ENCODE peak calls at places on chromosomes 5 and 9, in four cellular contexts. C, Z, L and Q are unnamed samples.

GRCh38 chr5:3943803-3944202 is 348.2 kb downstream of the IRX1 start:
- DNase-seq in C (no peak), L (no peak), Z (no peak), Q (no peak)

GRCh38 chr9:106932178-106932577 is 69.2 kb downstream of the ZNF462 start:
- DNase-seq in C (no peak), L (no peak), Z (no peak), Q (no peak)

GRCh38 chr5:52491071-52491828 is 296.5 kb upstream of the ITGA1 start:
- DNase-seq in Z (no peak), L (no peak), C (no peak), Q (no peak)

GRCh38 chr5:81751836-81752643 is 1.1 kb upstream of the SSBP2 start:
- DNase-seq in L (no peak), Z (no peak), C (peak), Q (peak)

GRCh38 chr5:111158105-111158744 is 66.0 kb upstream of the CAMK4 start:
- DNase-seq in C (peak), Z (peak), L (peak), Q (peak)

GRCh38 chr5:172694541-172694940 is 53.5 kb downstream of the NEURL1B start:
- DNase-seq in Z (no peak), L (no peak), C (no peak), Q (no peak)

GRCh38 chr5:148179234-148179824 is 11.0 kb downstream of the SPINK14 start:
- DNase-seq in Z (peak), L (peak), C (no peak), Q (peak)

GRCh38 chr5:162209005-162209605 is 141.5 kb downstream of the GABRG2 start:
- DNase-seq in Z (no peak), L (peak), C (peak), Q (peak)

GRCh38 chr5:116562669-116563068 is 12.0 kb downstream of the SEMA6A start:
- DNase-seq in C (no peak), L (no peak), Z (no peak), Q (no peak)

GRCh38 chr9:8429157-8429556 is 629.6 kb upstream of the DMAC1 start:
- DNase-seq in L (no peak), Z (no peak), C (no peak), Q (no peak)

GRCh38 chr5:150783422-150783928 is 4.9 kb downstream of the SMIM3 start:
- DNase-seq in Z (peak), L (peak), C (peak), Q (no peak)

GRCh38 chr9:7315746-7316457 is 483.7 kb downstream of the DMAC1 start:
- DNase-seq in Z (peak), L (no peak), C (no peak), Q (no peak)

GRCh38 chr5:18745988-18746615 is 1111.8 kb downstream of the TAF11L14 start:
- DNase-seq in C (no peak), Z (no peak), L (peak), Q (no peak)

GRCh38 chr9:40914772-40915659 is 213.5 kb downstream of the FOXD4L6 start:
- DNase-seq in C (peak), Z (no peak), L (no peak), Q (no peak)

GRCh38 chr5:169106906-169107305 is 194.0 kb downstream of the SLIT3 start:
- DNase-seq in L (no peak), Z (no peak), C (no peak), Q (no peak)

GRCh38 chr5:72245517-72246238 is 74.4 kb downstream of the MRPS27 start:
- DNase-seq in L (no peak), C (no peak), Z (no peak), Q (no peak)

GRCh38 chr9:78316151-78316892 is 19.4 kb downstream of the PSAT1 start:
- DNase-seq in L (no peak), C (no peak), Z (no peak), Q (no peak)

GRCh38 chr5:132099073-132099748 is 25.6 kb downstream of the CSF2 start:
- DNase-seq in Z (no peak), C (no peak), L (no peak), Q (no peak)

DNA sequence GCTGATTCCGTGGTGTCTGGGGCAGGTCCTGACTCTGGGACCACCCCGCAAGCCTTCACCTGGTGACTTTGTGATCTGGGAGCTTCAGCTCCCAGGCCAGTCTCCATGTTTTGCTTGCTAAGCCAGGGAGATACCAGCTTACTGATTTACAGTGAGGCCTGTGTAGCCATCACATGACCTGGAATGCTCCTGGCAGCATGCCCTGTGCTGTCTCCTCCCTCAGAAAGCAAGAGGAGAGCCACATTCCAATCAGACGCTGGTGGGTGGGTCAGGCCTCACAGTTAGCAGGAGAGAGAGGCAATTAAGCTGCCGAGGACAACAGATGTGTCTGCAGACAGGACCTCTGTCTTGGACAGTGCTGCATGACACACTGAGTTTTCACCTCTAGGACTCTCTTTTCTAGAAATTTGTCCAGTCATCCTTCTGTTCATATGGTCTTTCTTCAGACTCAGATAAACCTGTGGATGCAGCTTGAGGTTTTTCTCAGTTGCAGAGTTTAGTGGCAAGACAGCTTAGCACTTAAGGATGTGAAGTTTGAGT is 24.4 kb upstream of the GRPEL2 start:
- DNase-seq in C (peak), Z (peak), L (peak), Q (peak)
- H3K18ac ChIP-seq in C (no peak), Z (peak), L (no peak), Q (peak)

DNA sequence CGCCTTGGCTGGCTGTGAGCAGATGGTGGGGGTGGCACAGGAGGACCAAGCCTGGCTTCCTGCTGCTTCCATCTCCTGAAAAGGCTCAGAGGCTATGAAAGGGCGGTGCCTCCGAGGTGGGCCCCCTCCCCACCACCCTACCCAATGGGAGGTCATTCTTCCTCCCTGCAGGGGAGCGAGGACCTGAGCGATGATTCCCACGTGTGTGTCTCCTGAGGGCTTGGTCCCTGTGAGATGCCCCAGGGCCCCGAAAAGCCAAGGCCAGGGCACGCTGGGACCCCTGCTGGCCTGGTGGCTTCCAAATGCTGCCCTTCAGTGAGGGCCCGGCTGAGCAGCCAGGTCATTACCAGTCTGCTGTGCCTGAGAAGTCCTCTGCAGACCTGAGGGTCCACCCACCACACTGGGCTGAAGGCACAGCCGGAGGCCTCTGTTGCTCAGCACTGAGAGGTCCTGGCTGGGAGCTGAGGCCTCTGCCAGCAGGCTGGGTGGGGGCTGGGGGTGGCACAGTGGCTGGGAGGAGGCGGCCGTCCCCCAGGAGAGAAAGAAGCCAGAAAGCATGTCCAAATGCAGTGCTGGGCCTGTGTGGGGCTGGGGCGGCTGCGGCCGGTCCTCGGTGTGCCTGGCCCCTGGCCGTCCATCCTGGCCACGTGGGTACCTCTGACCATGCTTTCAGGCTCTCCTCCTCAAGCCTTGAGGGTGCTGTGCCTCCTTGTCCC is 14.0 kb upstream of the SLC6A19 start:
- DNase-seq in C (no peak), Z (no peak), L (no peak), Q (no peak)
- H4K91ac ChIP-seq in C (no peak), Z (no peak), L (no peak), Q (no peak)

GRCh38 chr5:142568271-142568995 is 117.5 kb downstream of the FGF1 start:
- DNase-seq in L (no peak), C (no peak), Z (peak), Q (no peak)
- H3K4ac ChIP-seq in L (no peak), C (no peak), Z (peak), Q (no peak)

GRCh38 chr9:92059669-92060068 is 55.5 kb downstream of the SPTLC1 start:
- DNase-seq in L (no peak), Z (no peak), C (no peak), Q (no peak)
- H3K18ac ChIP-seq in L (no peak), Z (no peak), C (no peak), Q (peak)

GRCh38 chr9:123972618-123973017 is 39.0 kb upstream of the LHX2 start:
- DNase-seq in L (no peak), C (no peak), Z (no peak), Q (no peak)
- H4K91ac ChIP-seq in L (no peak), C (no peak), Z (no peak), Q (no peak)

GRCh38 chr5:16418471-16418922 is 47.1 kb downstream of the ZNF622 start:
- DNase-seq in Z (no peak), C (no peak), L (no peak), Q (no peak)
- H3K4ac ChIP-seq in Z (no peak), C (no peak), L (no peak), Q (no peak)

GRCh38 chr5:135041145-135041587 is 7.1 kb upstream of the PITX1 start:
- DNase-seq in L (no peak), C (no peak), Z (no peak), Q (no peak)
- H3K18ac ChIP-seq in L (no peak), C (no peak), Z (no peak), Q (peak)

DNA sequence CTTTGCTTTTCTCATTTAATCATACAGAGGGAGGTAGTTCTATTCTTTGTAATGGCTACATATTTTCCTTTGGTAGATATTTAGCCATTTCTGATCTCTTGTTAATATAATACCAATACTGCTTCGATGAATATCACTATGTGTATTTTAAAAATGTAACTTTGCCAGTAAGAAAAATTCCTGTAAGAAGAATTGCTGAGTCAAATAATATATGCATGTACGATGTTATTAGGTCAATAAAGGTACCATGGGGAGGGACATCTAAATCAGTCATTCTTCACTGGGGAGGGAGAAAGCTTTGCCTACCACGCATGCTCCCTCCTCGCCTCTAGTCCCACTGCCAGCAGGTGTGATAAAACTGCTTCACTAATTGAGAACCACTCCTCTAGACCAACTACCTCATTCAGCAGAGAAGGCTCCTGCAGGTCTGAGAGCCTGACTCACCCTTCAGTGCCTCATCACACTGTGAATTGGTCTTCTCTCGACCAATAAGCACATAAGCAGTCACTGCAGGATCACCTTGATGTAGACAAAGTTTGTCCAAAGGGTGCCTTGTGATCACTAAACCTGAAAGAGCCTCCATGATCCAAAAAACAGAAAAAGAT is 56.1 kb upstream of the TBCA start:
- DNase-seq in Z (no peak), C (no peak), L (no peak), Q (no peak)
- H4K91ac ChIP-seq in Z (no peak), C (no peak), L (no peak), Q (no peak)